ENCODE peak calls at places on chromosomes 16 and 17, in four cellular contexts. N is tibial nerve, S is uterus, T is neural crest cell. E is an unnamed sample.

GRCh38 chr17:696412-696811 is 18.2 kb downstream of the VPS53 start:
- DNase-seq in N (no peak), T (no peak), S (no peak), E (no peak)

GRCh38 chr16:927931-928330 is 42.9 kb downstream of the LMF1 start:
- DNase-seq in T (no peak), S (no peak), N (no peak), E (no peak)

GRCh38 chr17:77802333-77802615 is 156.2 kb upstream of the TNRC6C start:
- DNase-seq in S (no peak), N (no peak), T (no peak), E (no peak)

GRCh38 chr16:50685456-50686058 is 4.4 kb upstream of the SNX20 start:
- DNase-seq in N (no peak), T (no peak), S (no peak), E (no peak)

GRCh38 chr16:582614-583331 is 7.1 kb upstream of the RAB40C start:
- DNase-seq in N (no peak), S (no peak), T (no peak), E (no peak)

GRCh38 chr16:83681421-83681820 is 126.4 kb upstream of the HSBP1 start:
- DNase-seq in N (no peak), T (no peak), S (no peak), E (no peak)

GRCh38 chr17:55926276-55926995 is 175.6 kb downstream of the PCTP start:
- DNase-seq in S (no peak), T (no peak), N (no peak), E (no peak)

GRCh38 chr16:68013440-68013839 is 2.3 kb downstream of the DPEP2NB start:
- DNase-seq in T (no peak), S (no peak), N (no peak), E (no peak)

GRCh38 chr17:2064980-2065785 is 10.3 kb downstream of the HIC1 start:
- DNase-seq in T (no peak), S (no peak), N (no peak), E (no peak)

GRCh38 chr16:84449156-84450140 is 55.0 kb downstream of the MEAK7 start:
- DNase-seq in S (no peak), T (no peak), N (no peak), E (no peak)

GRCh38 chr16:17160285-17160854 is 310.4 kb downstream of the XYLT1 start:
- DNase-seq in S (no peak), N (no peak), T (peak; percentile 31), E (no peak)

GRCh38 chr16:87701066-87701425 is 64.7 kb downstream of the KLHDC4 start:
- DNase-seq in N (no peak), T (no peak), S (no peak), E (no peak)

GRCh38 chr16:75532142-75532765 is 3.7 kb downstream of the CHST5 start:
- DNase-seq in N (no peak), S (no peak), T (no peak), E (no peak)

GRCh38 chr16:57131351-57131970 is 39.1 kb downstream of the CPNE2 start:
- DNase-seq in S (no peak), N (no peak), T (no peak), E (no peak)

GRCh38 chr16:58027341-58028167 is 2.0 kb downstream of the MMP15 start:
- DNase-seq in T (no peak), S (no peak), N (no peak), E (no peak)

GRCh38 chr17:21296097-21297025 is 11.8 kb downstream of the MAP2K3 start:
- DNase-seq in S (no peak), N (no peak), T (no peak), E (no peak)

GRCh38 chr16:67117716-67118115 is 8.0 kb downstream of the PHAF1 start:
- DNase-seq in N (no peak), T (no peak), S (no peak), E (no peak)

GRCh38 chr17:69525920-69526841 is 111.7 kb downstream of the MAP2K6 start:
- DNase-seq in S (peak; percentile 22), N (peak; percentile 57), T (peak; percentile 36), E (no peak)

GRCh38 chr16:3101841-3102470 is 2.9 kb upstream of the ZSCAN10 start:
- DNase-seq in S (no peak), N (no peak), T (no peak), E (no peak)

GRCh38 chr16:9055115-9055514 is 36.3 kb upstream of the HAPSTR1 start:
- DNase-seq in S (no peak), T (no peak), N (no peak), E (no peak)

GRCh38 chr16:48681520-48681919 is 71.5 kb upstream of the N4BP1 start:
- DNase-seq in S (no peak), N (no peak), T (no peak), E (no peak)

GRCh38 chr17:27207073-27207511 is 86.8 kb upstream of the WSB1 start:
- DNase-seq in N (no peak), S (no peak), T (no peak), E (no peak)

GRCh38 chr16:56601325-56601724 is 7.1 kb upstream of the MT2A start:
- DNase-seq in T (no peak), S (no peak), N (no peak), E (no peak)

GRCh38 chr16:49514391-49514980 is 140.9 kb downstream of the C16orf78 start:
- DNase-seq in T (no peak), N (no peak), S (no peak), E (no peak)

GRCh38 chr17:47276868-47277267 is 23.2 kb downstream of the ITGB3 start:
- DNase-seq in T (no peak), S (peak; percentile 71), N (peak; percentile 69), E (no peak)

GRCh38 chr16:78524066-78524595 is 424.7 kb downstream of the WWOX start:
- DNase-seq in S (no peak), N (no peak), T (no peak), E (no peak)

GRCh38 chr17:46063239-46063638 is 64.2 kb downstream of the STH start:
- DNase-seq in N (no peak), S (no peak), T (no peak), E (peak; percentile 70)

GRCh38 chr17:49372428-49372827 is 10.4 kb upstream of the ZNF652 start:
- DNase-seq in N (no peak), S (no peak), T (no peak), E (no peak)

GRCh38 chr17:20073056-20073979 is 64.2 kb downstream of the SPECC1 start:
- DNase-seq in S (peak; percentile 41), N (peak; percentile 69), T (no peak), E (no peak)

GRCh38 chr17:21129023-21129681 is 2.4 kb downstream of the DHRS7B start:
- DNase-seq in T (no peak), N (peak; percentile 43), S (peak; percentile 22), E (no peak)

GRCh38 chr17:41263212-41263611 is 2.0 kb upstream of the KRTAP9-6 start:
- DNase-seq in N (no peak), S (no peak), T (no peak), E (no peak)

GRCh38 chr17:57391076-57391825 is 134.9 kb downstream of the MSI2 start:
- DNase-seq in S (no peak), T (no peak), N (no peak), E (no peak)

GRCh38 chr17:19304751-19305150 is 57.8 kb downstream of the B9D1 start:
- DNase-seq in S (no peak), N (no peak), T (no peak), E (no peak)

GRCh38 chr16:57966133-57966805 is 4.7 kb downstream of the CNGB1 start:
- DNase-seq in N (no peak), S (no peak), T (no peak), E (no peak)

GRCh38 chr17:78223061-78223460 is 8.4 kb upstream of the TMEM235 start:
- DNase-seq in S (no peak), T (no peak), N (no peak), E (no peak)

GRCh38 chr17:42246515-42246914 is 29.7 kb downstream of the STAT5B start:
- DNase-seq in S (no peak), N (no peak), T (no peak), E (no peak)

GRCh38 chr17:67682196-67682595 is 35.5 kb upstream of the NOL11 start:
- DNase-seq in N (no peak), S (no peak), T (no peak), E (no peak)

GRCh38 chr16:25155553-25156460 is 44.3 kb downstream of the LCMT1 start:
- DNase-seq in N (no peak), T (no peak), S (no peak), E (peak; percentile 67)

GRCh38 chr16:62978451-62978850 is 942.2 kb upstream of the CDH8 start:
- DNase-seq in N (no peak), S (no peak), T (no peak), E (no peak)

GRCh38 chr17:71757156-71757555 is 363.7 kb upstream of the SOX9 start:
- DNase-seq in T (no peak), S (no peak), N (no peak), E (no peak)